ENCODE peak calls at places on chromosomes 6 and 20, in six cellular contexts. Q is gastrocnemius medialis, F is upper lobe of right lung, D is BJ, J is endothelial cell, G is cardiac muscle cell. K is an unnamed sample.
A peak's percentile ranks its signal among the peaks of the same experiment; 100 is the strongest.

GRCh38 chr20:62829231-62830230 is 12.7 kb downstream of the COL9A3 start:
- DNase-seq in Q (no peak), F (no peak), D (no peak), J (peak; percentile 2), G (no peak), K (no peak)

GRCh38 chr6:99522531-99522930 is 7.3 kb upstream of the USP45 start:
- DNase-seq in Q (no peak), F (no peak), D (peak; percentile 2), J (no peak), G (no peak), K (no peak)

GRCh38 chr6:22827760-22828159 is 258.4 kb downstream of the HDGFL1 start:
- DNase-seq in Q (no peak), F (no peak), D (no peak), J (no peak), G (no peak), K (no peak)

GRCh38 chr6:44217332-44218143 is 812 bp downstream of the MYMX start:
- DNase-seq in Q (peak; percentile 51), F (peak; percentile 75), D (no peak), J (no peak), G (no peak), K (no peak)

GRCh38 chr20:36493013-36493800 is 48.1 kb upstream of the MYL9 start:
- DNase-seq in Q (no peak), F (no peak), D (no peak), J (peak; percentile 27), G (no peak), K (no peak)

GRCh38 chr6:22113046-22113766 is 183.6 kb downstream of the PRL start:
- DNase-seq in Q (no peak), F (no peak), D (peak; percentile 94), J (no peak), G (no peak), K (no peak)

GRCh38 chr6:57262901-57263694 is 41.0 kb upstream of the RAB23 start:
- DNase-seq in Q (no peak), F (no peak), D (peak; percentile 85), J (no peak), G (no peak), K (no peak)

GRCh38 chr6:143397229-143398222 is 53.0 kb downstream of the ADAT2 start:
- DNase-seq in Q (no peak), F (peak; percentile 86), D (peak; percentile 31), J (peak; percentile 27), G (peak; percentile 3), K (no peak)

GRCh38 chr6:50842446-50842845 is 23.8 kb downstream of the TFAP2B start:
- DNase-seq in Q (no peak), F (no peak), D (no peak), J (no peak), G (no peak), K (no peak)

GRCh38 chr6:68747110-68747509 is 112.0 kb downstream of the ADGRB3 start:
- DNase-seq in Q (no peak), F (no peak), D (no peak), J (no peak), G (no peak), K (no peak)

GRCh38 chr6:165834613-165835259 is 171.7 kb upstream of the PDE10A start:
- DNase-seq in Q (no peak), F (peak; percentile 93), D (no peak), J (no peak), G (no peak), K (no peak)

GRCh38 chr6:106546322-106547052 is 82.8 kb downstream of the RTN4IP1 start:
- DNase-seq in Q (no peak), F (no peak), D (no peak), J (no peak), G (no peak), K (no peak)

GRCh38 chr6:41716516-41717446 is 18.6 kb downstream of the TFEB start:
- DNase-seq in Q (peak; percentile 71), F (no peak), D (no peak), J (no peak), G (peak; percentile 84), K (no peak)

GRCh38 chr6:11298651-11299420 is 66.4 kb upstream of the NEDD9 start:
- DNase-seq in Q (no peak), F (no peak), D (no peak), J (peak; percentile 10), G (no peak), K (no peak)

GRCh38 chr6:138719744-138720143 is 53.8 kb upstream of the CCDC28A start:
- DNase-seq in Q (no peak), F (no peak), D (no peak), J (no peak), G (no peak), K (no peak)

GRCh38 chr20:63498950-63499332 is at the start of gene EEF1A2:
- DNase-seq in Q (peak; percentile 58), F (peak; percentile 68), D (no peak), J (no peak), G (peak; percentile 83), K (no peak)

GRCh38 chr6:81909981-81910910 is 157.8 kb upstream of the TENT5A start:
- DNase-seq in Q (no peak), F (no peak), D (no peak), J (no peak), G (no peak), K (no peak)

GRCh38 chr20:487655-488054 is 25.3 kb upstream of the TBC1D20 start:
- DNase-seq in Q (no peak), F (no peak), D (no peak), J (no peak), G (no peak), K (no peak)

GRCh38 chr6:157383471-157383870 is 2.5 kb downstream of the ZDHHC14 start:
- DNase-seq in Q (no peak), F (no peak), D (no peak), J (no peak), G (no peak), K (no peak)

GRCh38 chr6:97917369-97917768 is 634.4 kb upstream of the MMS22L start:
- DNase-seq in Q (no peak), F (no peak), D (no peak), J (no peak), G (peak; percentile 8), K (no peak)

GRCh38 chr6:140537211-140537610 is 1162.8 kb upstream of the CITED2 start:
- DNase-seq in Q (no peak), F (no peak), D (no peak), J (no peak), G (no peak), K (no peak)

GRCh38 chr6:33123732-33124524 is 48.1 kb downstream of the HLA-DPB1 start:
- DNase-seq in Q (no peak), F (no peak), D (no peak), J (no peak), G (peak; percentile 42), K (no peak)

GRCh38 chr20:29318871-29319461 is 1938.5 kb upstream of the DEFB115 start:
- DNase-seq in Q (no peak), F (no peak), D (no peak), J (no peak), G (no peak), K (no peak)

GRCh38 chr6:168301648-168302398 is 17.8 kb downstream of the DACT2 start:
- DNase-seq in Q (no peak), F (no peak), D (no peak), J (no peak), G (no peak), K (peak; percentile 38)

GRCh38 chr6:42365021-42365420 is 86.7 kb downstream of the TRERF1 start:
- DNase-seq in Q (no peak), F (no peak), D (no peak), J (no peak), G (no peak), K (no peak)

GRCh38 chr20:43776691-43777090 is 49.9 kb upstream of the GTSF1L start:
- DNase-seq in Q (no peak), F (peak; percentile 0), D (no peak), J (no peak), G (no peak), K (no peak)

GRCh38 chr6:74991573-74992332 is 214.1 kb downstream of the COL12A1 start:
- DNase-seq in Q (no peak), F (no peak), D (no peak), J (no peak), G (no peak), K (no peak)

GRCh38 chr20:41196653-41197225 is 59.4 kb downstream of the PLCG1 start:
- DNase-seq in Q (no peak), F (no peak), D (no peak), J (no peak), G (no peak), K (no peak)

GRCh38 chr20:11792229-11792953 is 125.3 kb upstream of the BTBD3 start:
- DNase-seq in Q (no peak), F (no peak), D (no peak), J (no peak), G (no peak), K (no peak)

DNA sequence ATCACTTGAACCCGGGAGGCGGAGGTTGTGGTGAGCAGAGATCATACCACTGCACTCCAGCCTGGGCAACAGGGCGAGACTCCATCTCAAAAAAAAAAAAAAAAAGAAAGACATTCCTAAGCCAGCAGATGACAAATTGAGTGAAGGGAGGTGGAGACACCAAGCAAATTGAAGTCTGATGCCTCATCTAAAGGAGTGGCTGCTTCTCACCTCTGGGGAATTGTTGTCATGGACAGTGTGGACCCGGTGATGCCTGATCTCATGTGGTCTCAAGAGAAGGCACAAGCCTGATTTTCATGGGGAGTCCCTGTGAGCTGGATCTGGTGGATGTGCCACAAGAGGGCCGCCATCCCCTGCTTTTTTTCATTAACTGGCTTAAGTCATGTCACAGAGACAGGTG is 272.0 kb downstream of the ZNF217 start:
- DNase-seq in Q (no peak), F (no peak), D (no peak), J (no peak), G (no peak), K (no peak)
- TF ChIP-seq CTCF in Q (no peak), F (no peak), D (no peak), J (no peak), G (no peak), K (no peak)

DNA sequence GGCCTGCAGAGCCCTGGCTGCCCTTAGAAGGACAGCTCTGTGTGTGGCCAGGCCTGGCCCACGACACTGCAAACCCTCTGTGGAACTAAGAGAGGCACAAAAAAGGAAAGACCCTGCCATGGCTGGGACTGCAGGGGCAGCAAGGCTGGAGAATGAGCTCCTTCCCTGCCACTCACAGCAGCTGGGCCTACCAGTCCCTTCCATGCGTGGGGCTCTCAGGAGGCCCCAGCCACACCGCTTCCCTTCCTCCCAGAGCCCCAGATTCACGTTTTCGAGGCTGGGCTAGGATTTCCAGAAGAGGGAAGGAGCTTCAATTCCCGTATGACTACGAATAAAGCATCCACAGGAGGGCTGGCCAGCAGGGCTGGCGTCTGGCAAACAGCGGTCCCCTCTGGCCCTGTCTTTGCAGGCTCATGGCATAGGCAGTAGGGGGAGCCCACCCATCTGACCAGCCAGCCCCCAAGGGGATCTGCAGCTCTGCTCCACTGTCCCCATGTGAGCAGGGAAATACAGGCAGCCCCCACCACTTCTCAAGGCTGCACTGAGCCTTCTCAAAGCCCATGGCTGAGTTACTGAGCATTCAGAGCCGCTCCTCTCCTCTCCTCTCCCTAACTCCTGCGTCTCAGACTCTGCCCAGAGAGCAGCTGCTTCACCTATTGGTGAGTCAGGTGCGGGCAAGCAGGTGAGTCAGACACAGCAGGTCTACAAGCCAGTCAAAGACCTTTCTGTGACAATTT is 53.1 kb downstream of the NINL start:
- DNase-seq in Q (no peak), F (no peak), D (no peak), J (peak; percentile 43), G (no peak), K (no peak)
- TF ChIP-seq CTCF in Q (no peak), F (no peak), D (no peak), J (no peak), G (no peak), K (no peak)

GRCh38 chr6:20198156-20198555 is 14.1 kb downstream of the MBOAT1 start:
- DNase-seq in Q (no peak), F (no peak), D (no peak), J (no peak), G (no peak), K (no peak)
- TF ChIP-seq CTCF in Q (no peak), F (no peak), D (no peak), J (no peak), G (no peak), K (no peak)

GRCh38 chr20:53291548-53291947 is 302.1 kb downstream of the ZNF217 start:
- DNase-seq in Q (no peak), F (no peak), D (no peak), J (peak; percentile 43), G (peak; percentile 35), K (no peak)
- TF ChIP-seq CTCF in Q (no peak), F (peak; percentile 7), D (no peak), J (peak; percentile 60), G (no peak), K (no peak)

K was measured in mesothelial cell of epicardium.